ENCODE peak calls at places on chromosomes 7 and 10, in ten cellular contexts. F is neural crest cell, R is GM12864, Q is IMR-90, D is PC-9, J is upper lobe of right lung, S is MM.1S, K is ovary, V is prostate gland, T is osteocyte. H is an unnamed sample.

GRCh38 chr7:132464740-132465139 is 111.5 kb downstream of the PLXNA4 start:
- DNase-seq in F (no peak), R (no peak), Q (no peak), D (no peak), J (no peak), S (no peak), K (no peak), V (no peak), T (no peak), H (no peak)

GRCh38 chr10:34866848-34867247 is 51.8 kb upstream of the PARD3 start:
- DNase-seq in F (no peak), R (no peak), Q (no peak), D (no peak), J (no peak), S (no peak), K (no peak), V (no peak), T (no peak), H (no peak)

GRCh38 chr10:68501691-68502090 is 25.6 kb downstream of the SLC25A16 start:
- DNase-seq in F (no peak), R (no peak), Q (no peak), D (no peak), J (no peak), S (no peak), K (no peak), V (no peak), T (peak; percentile 62), H (no peak)

GRCh38 chr10:52455095-52455494 is 141.0 kb downstream of the DKK1 start:
- DNase-seq in F (no peak), R (no peak), Q (peak; percentile 30), D (no peak), J (no peak), S (peak; percentile 5), K (no peak), V (no peak), T (no peak), H (no peak)

GRCh38 chr7:33477719-33478480 is 348.5 kb downstream of the BBS9 start:
- DNase-seq in F (no peak), R (no peak), Q (no peak), D (peak; percentile 5), J (no peak), S (peak; percentile 51), K (no peak), V (no peak), T (no peak), H (no peak)

GRCh38 chr7:129228633-129229032 is 3.8 kb downstream of the AHCYL2 start:
- DNase-seq in F (no peak), R (no peak), Q (no peak), D (no peak), J (no peak), S (no peak), K (no peak), V (no peak), T (no peak), H (no peak)

GRCh38 chr10:68997216-68997615 is 8.6 kb downstream of the KIFBP start:
- DNase-seq in F (no peak), R (peak; percentile 18), Q (no peak), D (no peak), J (no peak), S (no peak), K (no peak), V (no peak), T (no peak), H (no peak)

GRCh38 chr7:20208651-20209307 is 8.4 kb downstream of the MACC1 start:
- DNase-seq in F (no peak), R (no peak), Q (no peak), D (no peak), J (no peak), S (no peak), K (no peak), V (no peak), T (no peak), H (no peak)

GRCh38 chr10:130078120-130078519 is 32.5 kb downstream of the C10orf143 start:
- DNase-seq in F (no peak), R (no peak), Q (no peak), D (no peak), J (no peak), S (no peak), K (no peak), V (no peak), T (no peak), H (no peak)

GRCh38 chr7:151451626-151452025 is 11.7 kb upstream of the CRYGN start:
- DNase-seq in F (no peak), R (no peak), Q (no peak), D (no peak), J (peak; percentile 61), S (no peak), K (peak; percentile 12), V (no peak), T (no peak), H (no peak)

GRCh38 chr10:11285171-11285570 is 267.5 kb downstream of the CELF2 start:
- DNase-seq in F (no peak), R (no peak), Q (no peak), D (no peak), J (no peak), S (no peak), K (no peak), V (no peak), T (peak; percentile 46), H (no peak)

GRCh38 chr10:30691601-30692015 is 62.1 kb upstream of the LYZL2 start:
- DNase-seq in F (no peak), R (no peak), Q (no peak), D (no peak), J (no peak), S (no peak), K (no peak), V (no peak), T (no peak), H (no peak)

GRCh38 chr7:75657866-75658265 is 80.9 kb downstream of the HIP1 start:
- DNase-seq in F (no peak), R (no peak), Q (no peak), D (no peak), J (no peak), S (no peak), K (no peak), V (no peak), T (no peak), H (no peak)

GRCh38 chr7:95104739-95105138 is 197.3 kb downstream of the PPP1R9A start:
- DNase-seq in F (no peak), R (no peak), Q (no peak), D (no peak), J (no peak), S (no peak), K (no peak), V (peak; percentile 56), T (no peak), H (no peak)

GRCh38 chr7:125383324-125383723 is 453.7 kb upstream of the POT1 start:
- DNase-seq in F (no peak), R (no peak), Q (no peak), D (no peak), J (no peak), S (peak; percentile 43), K (no peak), V (no peak), T (no peak), H (no peak)
- TF ChIP-seq CTCF in F (peak; percentile 18), R (no peak), Q (no peak), D (no peak), J (no peak), S (peak; percentile 46), K (no peak), V (no peak), T (no peak), H (peak; percentile 9)

DNA sequence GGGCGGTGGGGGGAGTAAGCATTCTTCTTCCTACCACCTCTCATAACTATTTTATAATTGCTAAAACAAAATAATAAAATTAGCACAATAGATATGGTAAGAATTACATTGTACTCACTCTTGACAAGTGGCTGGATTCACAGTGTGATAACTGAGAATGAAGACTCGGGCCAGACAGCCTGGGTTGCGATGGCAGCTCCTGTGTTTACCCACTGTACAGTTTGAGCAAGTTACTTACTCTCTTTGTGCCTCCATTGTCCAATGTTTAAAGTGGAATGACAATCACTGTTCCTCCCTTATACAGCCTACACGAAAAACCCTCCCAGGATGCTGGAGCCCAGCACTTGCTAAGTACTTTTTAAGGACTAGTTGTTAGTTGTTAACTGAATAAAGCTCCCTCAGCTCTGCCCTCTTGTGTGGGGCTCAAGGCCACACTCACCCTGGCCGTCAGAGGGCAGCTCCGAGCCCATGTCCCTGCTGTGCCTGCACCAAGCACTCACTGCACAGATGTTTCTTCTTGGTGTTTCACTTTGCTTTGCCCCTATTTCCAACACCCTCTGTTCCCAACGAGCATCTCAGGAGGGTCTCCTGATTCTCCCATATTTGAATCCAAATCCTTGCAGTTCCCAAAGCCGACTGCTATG is 56.4 kb upstream of the NPS start:
- DNase-seq in F (no peak), R (no peak), Q (no peak), D (no peak), J (no peak), S (no peak), K (no peak), V (no peak), T (no peak), H (no peak)
- TF ChIP-seq CTCF in F (peak; percentile 17), R (no peak), Q (no peak), D (no peak), J (no peak), S (peak; percentile 23), K (no peak), V (no peak), T (peak; percentile 37), H (no peak)

GRCh38 chr7:101405474-101406067 is 42.9 kb downstream of the COL26A1 start:
- DNase-seq in F (no peak), R (no peak), Q (no peak), D (no peak), J (no peak), S (no peak), K (no peak), V (no peak), T (no peak), H (peak; percentile 4)

GRCh38 chr7:101402081-101402779 is 39.6 kb downstream of the COL26A1 start:
- DNase-seq in F (no peak), R (no peak), Q (peak; percentile 17), D (peak; percentile 71), J (no peak), S (no peak), K (no peak), V (peak; percentile 39), T (no peak), H (no peak)

GRCh38 chr7:101401390-101402080 is 38.9 kb downstream of the COL26A1 start:
- DNase-seq in F (no peak), R (no peak), Q (no peak), D (no peak), J (no peak), S (no peak), K (no peak), V (no peak), T (no peak), H (no peak)

GRCh38 chr7:101400751-101401150 is 38.1 kb downstream of the COL26A1 start:
- DNase-seq in F (no peak), R (no peak), Q (no peak), D (no peak), J (no peak), S (no peak), K (no peak), V (no peak), T (no peak), H (no peak)

GRCh38 chr7:101402835-101403234 is 40.2 kb downstream of the COL26A1 start:
- DNase-seq in F (no peak), R (no peak), Q (no peak), D (no peak), J (no peak), S (no peak), K (no peak), V (no peak), T (no peak), H (no peak)
- TF ChIP-seq CTCF in F (no peak), R (no peak), Q (no peak), D (no peak), J (no peak), S (no peak), K (no peak), V (no peak), T (no peak), H (no peak)

GRCh38 chr7:77975672-77976480 is 177.3 kb downstream of the PHTF2 start:
- DNase-seq in F (no peak), R (no peak), Q (no peak), D (no peak), J (no peak), S (no peak), K (no peak), V (no peak), T (no peak), H (no peak)
- TF ChIP-seq CTCF in F (no peak), R (no peak), Q (no peak), D (no peak), J (no peak), S (no peak), K (no peak), V (no peak), T (no peak), H (no peak)

H was measured in GM10248.